ENCODE peak calls at places on chromosomes 6 and 20, in seven cellular contexts. One of them, this sample, is unnamed. For H3K9me2, the result is how much of the 10 kb centered on the place peaks cover.

GRCh38 chr6:26051683-26052310 is 35.4 kb upstream of the HFE start:
- DNase-seq in hepatocyte: no peak
- DNase-seq in GM23248: no peak
- DNase-seq in MM.1S: no peak
- DNase-seq in GM23338: no peak
- DNase-seq in PC-3: no peak
- DNase-seq in HCT116: no peak
- DNase-seq in this sample: no peak

GRCh38 chr6:44037847-44038542 is 89.3 kb downstream of the MRPL14 start:
- DNase-seq in hepatocyte: no peak
- DNase-seq in GM23248: no peak
- DNase-seq in MM.1S: no peak
- DNase-seq in GM23338: no peak
- DNase-seq in PC-3: no peak
- DNase-seq in HCT116: no peak
- DNase-seq in this sample: no peak

GRCh38 chr6:31797607-31798006 is 2.1 kb upstream of the VARS1 start:
- DNase-seq in hepatocyte: no peak
- DNase-seq in GM23248: no peak
- DNase-seq in MM.1S: no peak
- DNase-seq in GM23338: no peak
- DNase-seq in PC-3: no peak
- DNase-seq in HCT116: no peak
- DNase-seq in this sample: peak

GRCh38 chr20:10007747-10008146 is 27.0 kb upstream of the ANKEF1 start:
- DNase-seq in hepatocyte: no peak
- DNase-seq in GM23248: no peak
- DNase-seq in MM.1S: no peak
- DNase-seq in GM23338: no peak
- DNase-seq in PC-3: no peak
- DNase-seq in HCT116: no peak
- DNase-seq in this sample: no peak

GRCh38 chr20:24985802-24986201 is 6.7 kb downstream of the APMAP start:
- DNase-seq in hepatocyte: no peak
- DNase-seq in GM23248: no peak
- DNase-seq in MM.1S: no peak
- DNase-seq in GM23338: no peak
- DNase-seq in PC-3: no peak
- DNase-seq in HCT116: no peak
- DNase-seq in this sample: no peak

GRCh38 chr6:40472354-40472753 is 114.8 kb downstream of the LRFN2 start:
- DNase-seq in hepatocyte: no peak
- DNase-seq in GM23248: no peak
- DNase-seq in MM.1S: no peak
- DNase-seq in GM23338: no peak
- DNase-seq in PC-3: no peak
- DNase-seq in HCT116: no peak
- DNase-seq in this sample: no peak

GRCh38 chr6:97215157-97215769 is 67.8 kb downstream of the MMS22L start:
- DNase-seq in hepatocyte: peak
- DNase-seq in GM23248: peak
- DNase-seq in MM.1S: no peak
- DNase-seq in GM23338: peak
- DNase-seq in PC-3: peak
- DNase-seq in HCT116: peak
- DNase-seq in this sample: peak

GRCh38 chr6:107820571-107821261 is 3.4 kb downstream of the SCML4 start:
- DNase-seq in hepatocyte: peak
- DNase-seq in GM23248: peak
- DNase-seq in MM.1S: no peak
- DNase-seq in GM23338: no peak
- DNase-seq in PC-3: no peak
- DNase-seq in HCT116: no peak
- DNase-seq in this sample: no peak

GRCh38 chr6:85483041-85483700 is 33.3 kb downstream of the NT5E start:
- DNase-seq in hepatocyte: peak
- DNase-seq in GM23248: peak
- DNase-seq in MM.1S: peak
- DNase-seq in GM23338: peak
- DNase-seq in PC-3: peak
- DNase-seq in HCT116: no peak
- DNase-seq in this sample: peak

GRCh38 chr20:33552519-33552918 is 62.6 kb downstream of the CBFA2T2 start:
- DNase-seq in hepatocyte: no peak
- DNase-seq in GM23248: no peak
- DNase-seq in MM.1S: no peak
- DNase-seq in GM23338: no peak
- DNase-seq in PC-3: no peak
- DNase-seq in HCT116: no peak
- DNase-seq in this sample: no peak

GRCh38 chr6:24901698-24902328 is 33.9 kb downstream of the RIPOR2 start:
- DNase-seq in hepatocyte: no peak
- DNase-seq in GM23248: no peak
- DNase-seq in MM.1S: no peak
- DNase-seq in GM23338: no peak
- DNase-seq in PC-3: no peak
- DNase-seq in HCT116: no peak
- DNase-seq in this sample: peak

GRCh38 chr6:167574431-167575097 is 249.7 kb downstream of the TTLL2 start:
- DNase-seq in hepatocyte: no peak
- DNase-seq in GM23248: no peak
- DNase-seq in MM.1S: no peak
- DNase-seq in GM23338: no peak
- DNase-seq in PC-3: no peak
- DNase-seq in HCT116: no peak
- DNase-seq in this sample: no peak

GRCh38 chr20:18524646-18525045 is 16.9 kb downstream of the SEC23B start:
- DNase-seq in hepatocyte: no peak
- DNase-seq in GM23248: peak
- DNase-seq in MM.1S: no peak
- DNase-seq in GM23338: no peak
- DNase-seq in PC-3: peak
- DNase-seq in HCT116: no peak
- DNase-seq in this sample: no peak

GRCh38 chr6:129353067-129353466 is 356.9 kb downstream of the ARHGAP18 start:
- DNase-seq in hepatocyte: no peak
- DNase-seq in GM23248: no peak
- DNase-seq in MM.1S: no peak
- DNase-seq in GM23338: no peak
- DNase-seq in PC-3: peak
- DNase-seq in HCT116: no peak
- DNase-seq in this sample: no peak

GRCh38 chr20:17571967-17572638 is 2.2 kb downstream of the DSTN start:
- DNase-seq in hepatocyte: no peak
- DNase-seq in GM23248: no peak
- DNase-seq in MM.1S: peak
- DNase-seq in GM23338: no peak
- DNase-seq in PC-3: peak
- DNase-seq in HCT116: no peak
- DNase-seq in this sample: peak

GRCh38 chr6:4879724-4880372 is 103.6 kb downstream of the CDYL start:
- DNase-seq in hepatocyte: peak
- DNase-seq in GM23248: no peak
- DNase-seq in MM.1S: peak
- DNase-seq in GM23338: no peak
- DNase-seq in PC-3: no peak
- DNase-seq in HCT116: no peak
- DNase-seq in this sample: peak

GRCh38 chr6:143187173-143187908 is 126.7 kb downstream of the AIG1 start:
- DNase-seq in hepatocyte: no peak
- DNase-seq in GM23248: peak
- DNase-seq in MM.1S: no peak
- DNase-seq in GM23338: no peak
- DNase-seq in PC-3: peak
- DNase-seq in HCT116: no peak
- DNase-seq in this sample: no peak

GRCh38 chr6:21691685-21692346 is 98.3 kb downstream of the SOX4 start:
- DNase-seq in hepatocyte: no peak
- DNase-seq in GM23248: no peak
- DNase-seq in MM.1S: no peak
- DNase-seq in GM23338: peak
- DNase-seq in PC-3: no peak
- DNase-seq in HCT116: no peak
- DNase-seq in this sample: no peak

GRCh38 chr6:158666637-158667359 is 16.9 kb downstream of the SYTL3 start:
- DNase-seq in hepatocyte: no peak
- DNase-seq in GM23248: peak
- DNase-seq in MM.1S: no peak
- DNase-seq in GM23338: no peak
- DNase-seq in PC-3: no peak
- DNase-seq in HCT116: no peak
- DNase-seq in this sample: no peak

GRCh38 chr20:62120990-62121775 is 1.1 kb upstream of the LSM14B start:
- DNase-seq in hepatocyte: no peak
- DNase-seq in GM23248: peak
- DNase-seq in MM.1S: no peak
- DNase-seq in GM23338: peak
- DNase-seq in PC-3: peak
- DNase-seq in HCT116: peak
- DNase-seq in this sample: peak

GRCh38 chr20:62121776-62122658 is at the start of gene LSM14B:
- DNase-seq in hepatocyte: peak
- DNase-seq in GM23248: peak
- DNase-seq in MM.1S: peak
- DNase-seq in GM23338: peak
- DNase-seq in PC-3: peak
- DNase-seq in HCT116: peak
- DNase-seq in this sample: peak

GRCh38 chr20:62120365-62120762 is 1.9 kb upstream of the LSM14B start:
- DNase-seq in hepatocyte: no peak
- DNase-seq in GM23248: no peak
- DNase-seq in MM.1S: no peak
- DNase-seq in GM23338: no peak
- DNase-seq in PC-3: no peak
- DNase-seq in HCT116: no peak
- DNase-seq in this sample: no peak

GRCh38 chr20:62123450-62124118 is 1.3 kb downstream of the LSM14B start:
- DNase-seq in hepatocyte: peak
- DNase-seq in GM23248: peak
- DNase-seq in MM.1S: no peak
- DNase-seq in GM23338: peak
- DNase-seq in PC-3: no peak
- DNase-seq in HCT116: no peak
- DNase-seq in this sample: no peak

DNA sequence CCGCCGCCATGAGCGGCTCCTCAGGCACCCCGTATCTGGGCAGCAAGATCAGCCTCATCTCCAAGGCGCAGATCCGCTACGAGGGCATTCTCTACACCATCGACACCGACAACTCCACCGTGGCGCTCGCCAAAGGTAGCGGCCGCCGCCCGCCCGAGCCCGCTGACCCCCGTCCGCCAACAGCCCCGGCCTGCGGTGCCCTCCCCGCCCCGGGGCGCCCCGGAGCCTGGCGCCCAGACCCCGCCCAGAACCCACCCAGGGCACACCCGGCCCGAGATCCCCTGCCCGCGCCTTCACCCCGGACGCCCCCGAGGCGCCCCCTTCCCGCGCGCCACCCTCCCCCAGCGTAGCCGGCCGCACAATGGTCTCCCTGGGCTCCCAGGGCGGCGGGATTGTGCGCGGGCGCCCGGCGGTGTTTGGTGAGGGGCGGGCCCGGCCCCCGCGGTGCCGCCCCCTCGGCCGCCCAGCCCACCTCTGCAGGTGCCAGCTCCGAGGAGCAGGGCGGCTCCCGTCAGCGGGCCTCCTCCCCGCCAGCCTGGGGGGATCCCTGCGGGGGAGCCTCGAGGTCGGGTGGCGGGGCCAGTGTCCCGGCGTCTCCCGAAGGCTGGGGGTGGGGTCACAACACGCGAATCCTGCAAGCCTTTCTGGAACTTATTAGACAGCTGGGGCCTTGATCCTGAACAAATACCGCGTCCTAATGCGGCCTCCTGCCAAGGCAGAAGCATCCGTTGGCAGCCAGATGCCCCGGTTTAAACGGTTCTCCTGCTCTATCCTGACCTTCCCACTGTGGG is 579 bp downstream of the LSM14B start:
- DNase-seq in hepatocyte: peak
- DNase-seq in GM23248: peak
- DNase-seq in MM.1S: peak
- DNase-seq in GM23338: peak
- DNase-seq in PC-3: peak
- DNase-seq in HCT116: no peak
- DNase-seq in this sample: peak
- H2AFZ ChIP-seq in hepatocyte: peak
- H2AFZ ChIP-seq in GM23248: peak
- H2AFZ ChIP-seq in MM.1S: no peak
- H2AFZ ChIP-seq in GM23338: no peak
- H2AFZ ChIP-seq in PC-3: peak
- H2AFZ ChIP-seq in HCT116: no peak
- H2AFZ ChIP-seq in this sample: no peak

DNA sequence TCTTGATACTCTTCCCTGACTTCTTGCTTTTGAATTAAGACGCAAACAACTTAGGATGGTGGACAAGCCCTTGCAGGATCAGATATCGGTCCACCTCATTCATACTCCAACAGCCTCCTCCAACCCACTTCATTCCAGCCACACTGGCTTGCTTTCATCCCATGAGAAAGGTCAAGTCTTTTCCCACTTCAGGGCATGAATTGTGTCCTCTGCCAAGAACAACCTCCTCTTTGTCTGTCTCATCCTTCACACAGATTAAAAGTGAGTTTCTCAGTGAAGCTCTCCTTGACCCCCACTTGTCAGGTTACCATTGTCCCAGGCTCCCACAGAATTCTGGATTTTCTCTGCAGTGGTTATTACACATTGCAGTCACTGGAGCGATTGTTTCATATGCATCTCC is 91.8 kb upstream of the TGM3 start:
- DNase-seq in hepatocyte: no peak
- DNase-seq in GM23248: no peak
- DNase-seq in MM.1S: no peak
- DNase-seq in GM23338: no peak
- DNase-seq in PC-3: no peak
- DNase-seq in HCT116: no peak
- DNase-seq in this sample: no peak
- H3K9me2 ChIP-seq in hepatocyte: under half
- H3K9me2 ChIP-seq in GM23248: under half
- H3K9me2 ChIP-seq in MM.1S: under half
- H3K9me2 ChIP-seq in GM23338: under half
- H3K9me2 ChIP-seq in PC-3: under half
- H3K9me2 ChIP-seq in HCT116: under half
- H3K9me2 ChIP-seq in this sample: under half

GRCh38 chr6:124819340-124819739 is 142.9 kb upstream of the RNF217 start:
- DNase-seq in hepatocyte: no peak
- DNase-seq in GM23248: no peak
- DNase-seq in MM.1S: no peak
- DNase-seq in GM23338: no peak
- DNase-seq in PC-3: no peak
- DNase-seq in HCT116: no peak
- DNase-seq in this sample: no peak

GRCh38 chr6:124822118-124822746 is 140.0 kb upstream of the RNF217 start:
- DNase-seq in hepatocyte: no peak
- DNase-seq in GM23248: no peak
- DNase-seq in MM.1S: no peak
- DNase-seq in GM23338: no peak
- DNase-seq in PC-3: no peak
- DNase-seq in HCT116: no peak
- DNase-seq in this sample: no peak

GRCh38 chr6:124823240-124824105 is 138.8 kb upstream of the RNF217 start:
- DNase-seq in hepatocyte: no peak
- DNase-seq in GM23248: no peak
- DNase-seq in MM.1S: no peak
- DNase-seq in GM23338: no peak
- DNase-seq in PC-3: no peak
- DNase-seq in HCT116: no peak
- DNase-seq in this sample: no peak
- H3K4me3 ChIP-seq in hepatocyte: no peak
- H3K4me3 ChIP-seq in GM23248: no peak
- H3K4me3 ChIP-seq in MM.1S: no peak
- H3K4me3 ChIP-seq in GM23338: no peak
- H3K4me3 ChIP-seq in PC-3: no peak
- H3K4me3 ChIP-seq in HCT116: no peak
- H3K4me3 ChIP-seq in this sample: no peak

GRCh38 chr20:45308078-45308778 is at the start of gene MATN4:
- DNase-seq in hepatocyte: no peak
- DNase-seq in GM23248: no peak
- DNase-seq in MM.1S: no peak
- DNase-seq in GM23338: peak
- DNase-seq in PC-3: no peak
- DNase-seq in HCT116: no peak
- DNase-seq in this sample: no peak
- H2AFZ ChIP-seq in hepatocyte: no peak
- H2AFZ ChIP-seq in GM23248: no peak
- H2AFZ ChIP-seq in MM.1S: no peak
- H2AFZ ChIP-seq in GM23338: peak
- H2AFZ ChIP-seq in PC-3: no peak
- H2AFZ ChIP-seq in HCT116: no peak
- H2AFZ ChIP-seq in this sample: no peak

This sample was measured in OCI-LY7.